ENCODE peak calls at places on chromosomes 5 and 9, in ten cellular contexts. One of them, this sample, is unnamed.

GRCh38 chr9:106862946-106863740 is at the start of gene ZNF462:
- DNase-seq in body of pancreas: no peak
- DNase-seq in NCI-H748 treated with DMSO at 0.1 percent for 48 hours: peak; percentile 66
- DNase-seq in psoas muscle: peak; percentile 43
- DNase-seq in Caco-2: peak; percentile 72
- DNase-seq in IMR-90: peak; percentile 79
- DNase-seq in LoVo: peak; percentile 44
- DNase-seq in activated naive CD8-positive, alpha-beta T cell treated with anti-CD3 and anti-CD28 coated beads, Interleukin-2, amount 10 ng/mL, durations not matched to agents 7 days and 5 days: peak; percentile 29
- DNase-seq in NCI-H1092 treated with DMSO at 0.1 percent for 48 hours: peak; percentile 80
- DNase-seq in NK-92 treated with Interleukin-12 subunit alpha and Interleukin-12 subunit beta, amount 100 ng/mL, for 24 hours: no peak
- DNase-seq in this sample: peak; percentile 86

GRCh38 chr5:180647465-180647864 is 1.9 kb downstream of the FLT4 start:
- DNase-seq in IMR-90: no peak
- DNase-seq in NCI-H748 treated with DMSO at 0.1 percent for 48 hours: no peak
- DNase-seq in NCI-H1092 treated with DMSO at 0.1 percent for 48 hours: no peak
- DNase-seq in psoas muscle: no peak
- DNase-seq in LoVo: no peak
- DNase-seq in Caco-2: no peak
- DNase-seq in body of pancreas: no peak
- DNase-seq in activated naive CD8-positive, alpha-beta T cell treated with anti-CD3 and anti-CD28 coated beads, Interleukin-2, amount 10 ng/mL, durations not matched to agents 7 days and 5 days: peak; percentile 22
- DNase-seq in NK-92 treated with Interleukin-12 subunit alpha and Interleukin-12 subunit beta, amount 100 ng/mL, for 24 hours: no peak
- DNase-seq in this sample: no peak

GRCh38 chr5:38184627-38185026 is 73.7 kb upstream of the EGFLAM start:
- DNase-seq in activated naive CD8-positive, alpha-beta T cell treated with anti-CD3 and anti-CD28 coated beads, Interleukin-2, amount 10 ng/mL, durations not matched to agents 7 days and 5 days: no peak
- DNase-seq in NK-92 treated with Interleukin-12 subunit alpha and Interleukin-12 subunit beta, amount 100 ng/mL, for 24 hours: no peak
- DNase-seq in NCI-H1092 treated with DMSO at 0.1 percent for 48 hours: no peak
- DNase-seq in Caco-2: no peak
- DNase-seq in NCI-H748 treated with DMSO at 0.1 percent for 48 hours: no peak
- DNase-seq in IMR-90: no peak
- DNase-seq in LoVo: no peak
- DNase-seq in psoas muscle: no peak
- DNase-seq in body of pancreas: no peak
- DNase-seq in this sample: no peak

GRCh38 chr9:119559986-119560385 is 190.8 kb upstream of the BRINP1 start:
- DNase-seq in IMR-90: no peak
- DNase-seq in activated naive CD8-positive, alpha-beta T cell treated with anti-CD3 and anti-CD28 coated beads, Interleukin-2, amount 10 ng/mL, durations not matched to agents 7 days and 5 days: no peak
- DNase-seq in NK-92 treated with Interleukin-12 subunit alpha and Interleukin-12 subunit beta, amount 100 ng/mL, for 24 hours: no peak
- DNase-seq in Caco-2: no peak
- DNase-seq in NCI-H748 treated with DMSO at 0.1 percent for 48 hours: no peak
- DNase-seq in LoVo: no peak
- DNase-seq in psoas muscle: no peak
- DNase-seq in NCI-H1092 treated with DMSO at 0.1 percent for 48 hours: no peak
- DNase-seq in body of pancreas: no peak
- DNase-seq in this sample: no peak

GRCh38 chr9:129930743-129931142 is 95.5 kb downstream of the USP20 start:
- DNase-seq in NCI-H748 treated with DMSO at 0.1 percent for 48 hours: no peak
- DNase-seq in body of pancreas: no peak
- DNase-seq in psoas muscle: no peak
- DNase-seq in LoVo: no peak
- DNase-seq in IMR-90: no peak
- DNase-seq in activated naive CD8-positive, alpha-beta T cell treated with anti-CD3 and anti-CD28 coated beads, Interleukin-2, amount 10 ng/mL, durations not matched to agents 7 days and 5 days: no peak
- DNase-seq in NK-92 treated with Interleukin-12 subunit alpha and Interleukin-12 subunit beta, amount 100 ng/mL, for 24 hours: no peak
- DNase-seq in Caco-2: no peak
- DNase-seq in NCI-H1092 treated with DMSO at 0.1 percent for 48 hours: no peak
- DNase-seq in this sample: no peak

GRCh38 chr5:172009536-172010270 is 3.3 kb upstream of the FBXW11 start:
- DNase-seq in NCI-H1092 treated with DMSO at 0.1 percent for 48 hours: no peak
- DNase-seq in activated naive CD8-positive, alpha-beta T cell treated with anti-CD3 and anti-CD28 coated beads, Interleukin-2, amount 10 ng/mL, durations not matched to agents 7 days and 5 days: no peak
- DNase-seq in NCI-H748 treated with DMSO at 0.1 percent for 48 hours: no peak
- DNase-seq in IMR-90: no peak
- DNase-seq in psoas muscle: no peak
- DNase-seq in body of pancreas: no peak
- DNase-seq in NK-92 treated with Interleukin-12 subunit alpha and Interleukin-12 subunit beta, amount 100 ng/mL, for 24 hours: no peak
- DNase-seq in LoVo: no peak
- DNase-seq in Caco-2: no peak
- DNase-seq in this sample: peak; percentile 60

GRCh38 chr5:43019615-43020293 is 20.4 kb downstream of the ANXA2R start:
- DNase-seq in Caco-2: peak; percentile 83
- DNase-seq in NCI-H748 treated with DMSO at 0.1 percent for 48 hours: peak; percentile 97
- DNase-seq in NK-92 treated with Interleukin-12 subunit alpha and Interleukin-12 subunit beta, amount 100 ng/mL, for 24 hours: peak; percentile 73
- DNase-seq in LoVo: peak; percentile 94
- DNase-seq in NCI-H1092 treated with DMSO at 0.1 percent for 48 hours: peak; percentile 96
- DNase-seq in body of pancreas: peak; percentile 65
- DNase-seq in psoas muscle: peak; percentile 61
- DNase-seq in activated naive CD8-positive, alpha-beta T cell treated with anti-CD3 and anti-CD28 coated beads, Interleukin-2, amount 10 ng/mL, durations not matched to agents 7 days and 5 days: peak; percentile 75
- DNase-seq in IMR-90: peak; percentile 91
- DNase-seq in this sample: peak; percentile 91

GRCh38 chr9:109258619-109259321 is 62.1 kb downstream of the EPB41L4B start:
- DNase-seq in activated naive CD8-positive, alpha-beta T cell treated with anti-CD3 and anti-CD28 coated beads, Interleukin-2, amount 10 ng/mL, durations not matched to agents 7 days and 5 days: no peak
- DNase-seq in psoas muscle: no peak
- DNase-seq in body of pancreas: no peak
- DNase-seq in Caco-2: no peak
- DNase-seq in NK-92 treated with Interleukin-12 subunit alpha and Interleukin-12 subunit beta, amount 100 ng/mL, for 24 hours: no peak
- DNase-seq in LoVo: no peak
- DNase-seq in IMR-90: no peak
- DNase-seq in NCI-H1092 treated with DMSO at 0.1 percent for 48 hours: peak; percentile 70
- DNase-seq in NCI-H748 treated with DMSO at 0.1 percent for 48 hours: no peak
- DNase-seq in this sample: no peak

GRCh38 chr9:130997925-130998595 is 10.9 kb upstream of the LAMC3 start:
- DNase-seq in NCI-H1092 treated with DMSO at 0.1 percent for 48 hours: peak; percentile 20
- DNase-seq in activated naive CD8-positive, alpha-beta T cell treated with anti-CD3 and anti-CD28 coated beads, Interleukin-2, amount 10 ng/mL, durations not matched to agents 7 days and 5 days: peak; percentile 73
- DNase-seq in NK-92 treated with Interleukin-12 subunit alpha and Interleukin-12 subunit beta, amount 100 ng/mL, for 24 hours: no peak
- DNase-seq in Caco-2: peak; percentile 74
- DNase-seq in body of pancreas: peak; percentile 42
- DNase-seq in NCI-H748 treated with DMSO at 0.1 percent for 48 hours: peak; percentile 18
- DNase-seq in psoas muscle: peak; percentile 68
- DNase-seq in IMR-90: peak; percentile 54
- DNase-seq in LoVo: peak; percentile 48
- DNase-seq in this sample: peak; percentile 42

GRCh38 chr5:57989378-57989777 is 470.5 kb downstream of the PLK2 start:
- DNase-seq in activated naive CD8-positive, alpha-beta T cell treated with anti-CD3 and anti-CD28 coated beads, Interleukin-2, amount 10 ng/mL, durations not matched to agents 7 days and 5 days: no peak
- DNase-seq in body of pancreas: no peak
- DNase-seq in Caco-2: no peak
- DNase-seq in NCI-H1092 treated with DMSO at 0.1 percent for 48 hours: no peak
- DNase-seq in IMR-90: peak; percentile 56
- DNase-seq in NCI-H748 treated with DMSO at 0.1 percent for 48 hours: no peak
- DNase-seq in NK-92 treated with Interleukin-12 subunit alpha and Interleukin-12 subunit beta, amount 100 ng/mL, for 24 hours: no peak
- DNase-seq in LoVo: peak; percentile 19
- DNase-seq in psoas muscle: no peak
- DNase-seq in this sample: peak; percentile 57

GRCh38 chr9:127059648-127060365 is 62.6 kb downstream of the ANGPTL2 start:
- DNase-seq in NK-92 treated with Interleukin-12 subunit alpha and Interleukin-12 subunit beta, amount 100 ng/mL, for 24 hours: no peak
- DNase-seq in Caco-2: no peak
- DNase-seq in NCI-H1092 treated with DMSO at 0.1 percent for 48 hours: no peak
- DNase-seq in IMR-90: no peak
- DNase-seq in psoas muscle: no peak
- DNase-seq in LoVo: no peak
- DNase-seq in body of pancreas: no peak
- DNase-seq in NCI-H748 treated with DMSO at 0.1 percent for 48 hours: no peak
- DNase-seq in activated naive CD8-positive, alpha-beta T cell treated with anti-CD3 and anti-CD28 coated beads, Interleukin-2, amount 10 ng/mL, durations not matched to agents 7 days and 5 days: no peak
- DNase-seq in this sample: no peak

GRCh38 chr5:76571595-76571994 is 51.6 kb downstream of the F2RL2 start:
- DNase-seq in psoas muscle: no peak
- DNase-seq in body of pancreas: no peak
- DNase-seq in activated naive CD8-positive, alpha-beta T cell treated with anti-CD3 and anti-CD28 coated beads, Interleukin-2, amount 10 ng/mL, durations not matched to agents 7 days and 5 days: no peak
- DNase-seq in NCI-H1092 treated with DMSO at 0.1 percent for 48 hours: no peak
- DNase-seq in IMR-90: no peak
- DNase-seq in Caco-2: no peak
- DNase-seq in NCI-H748 treated with DMSO at 0.1 percent for 48 hours: no peak
- DNase-seq in LoVo: no peak
- DNase-seq in NK-92 treated with Interleukin-12 subunit alpha and Interleukin-12 subunit beta, amount 100 ng/mL, for 24 hours: no peak
- DNase-seq in this sample: no peak

GRCh38 chr9:136775191-136775590 is 10.9 kb upstream of the LCN15 start:
- DNase-seq in Caco-2: no peak
- DNase-seq in LoVo: no peak
- DNase-seq in activated naive CD8-positive, alpha-beta T cell treated with anti-CD3 and anti-CD28 coated beads, Interleukin-2, amount 10 ng/mL, durations not matched to agents 7 days and 5 days: peak; percentile 19
- DNase-seq in NCI-H748 treated with DMSO at 0.1 percent for 48 hours: no peak
- DNase-seq in body of pancreas: no peak
- DNase-seq in NCI-H1092 treated with DMSO at 0.1 percent for 48 hours: no peak
- DNase-seq in NK-92 treated with Interleukin-12 subunit alpha and Interleukin-12 subunit beta, amount 100 ng/mL, for 24 hours: no peak
- DNase-seq in IMR-90: no peak
- DNase-seq in psoas muscle: no peak
- DNase-seq in this sample: no peak

GRCh38 chr9:12715268-12715667 is 22.1 kb downstream of the TYRP1 start:
- DNase-seq in activated naive CD8-positive, alpha-beta T cell treated with anti-CD3 and anti-CD28 coated beads, Interleukin-2, amount 10 ng/mL, durations not matched to agents 7 days and 5 days: no peak
- DNase-seq in psoas muscle: no peak
- DNase-seq in IMR-90: no peak
- DNase-seq in LoVo: no peak
- DNase-seq in Caco-2: no peak
- DNase-seq in NCI-H1092 treated with DMSO at 0.1 percent for 48 hours: no peak
- DNase-seq in body of pancreas: no peak
- DNase-seq in NK-92 treated with Interleukin-12 subunit alpha and Interleukin-12 subunit beta, amount 100 ng/mL, for 24 hours: no peak
- DNase-seq in NCI-H748 treated with DMSO at 0.1 percent for 48 hours: no peak
- DNase-seq in this sample: no peak

GRCh38 chr5:64156276-64156675 is 9.4 kb upstream of the RNF180 start:
- DNase-seq in activated naive CD8-positive, alpha-beta T cell treated with anti-CD3 and anti-CD28 coated beads, Interleukin-2, amount 10 ng/mL, durations not matched to agents 7 days and 5 days: no peak
- DNase-seq in NCI-H748 treated with DMSO at 0.1 percent for 48 hours: no peak
- DNase-seq in NCI-H1092 treated with DMSO at 0.1 percent for 48 hours: no peak
- DNase-seq in NK-92 treated with Interleukin-12 subunit alpha and Interleukin-12 subunit beta, amount 100 ng/mL, for 24 hours: no peak
- DNase-seq in psoas muscle: no peak
- DNase-seq in IMR-90: no peak
- DNase-seq in Caco-2: no peak
- DNase-seq in LoVo: no peak
- DNase-seq in body of pancreas: no peak
- DNase-seq in this sample: no peak

GRCh38 chr9:37994639-37995347 is 74.2 kb downstream of the SHB start:
- DNase-seq in psoas muscle: peak; percentile 86
- DNase-seq in NCI-H1092 treated with DMSO at 0.1 percent for 48 hours: peak; percentile 95
- DNase-seq in IMR-90: peak; percentile 88
- DNase-seq in NK-92 treated with Interleukin-12 subunit alpha and Interleukin-12 subunit beta, amount 100 ng/mL, for 24 hours: no peak
- DNase-seq in Caco-2: no peak
- DNase-seq in NCI-H748 treated with DMSO at 0.1 percent for 48 hours: peak; percentile 4
- DNase-seq in LoVo: no peak
- DNase-seq in body of pancreas: peak; percentile 38
- DNase-seq in activated naive CD8-positive, alpha-beta T cell treated with anti-CD3 and anti-CD28 coated beads, Interleukin-2, amount 10 ng/mL, durations not matched to agents 7 days and 5 days: no peak
- DNase-seq in this sample: peak; percentile 83

GRCh38 chr9:87280421-87280820 is 217.2 kb upstream of the DAPK1 start:
- DNase-seq in IMR-90: peak; percentile 92
- DNase-seq in NCI-H1092 treated with DMSO at 0.1 percent for 48 hours: no peak
- DNase-seq in psoas muscle: no peak
- DNase-seq in body of pancreas: no peak
- DNase-seq in LoVo: no peak
- DNase-seq in Caco-2: no peak
- DNase-seq in activated naive CD8-positive, alpha-beta T cell treated with anti-CD3 and anti-CD28 coated beads, Interleukin-2, amount 10 ng/mL, durations not matched to agents 7 days and 5 days: no peak
- DNase-seq in NCI-H748 treated with DMSO at 0.1 percent for 48 hours: no peak
- DNase-seq in NK-92 treated with Interleukin-12 subunit alpha and Interleukin-12 subunit beta, amount 100 ng/mL, for 24 hours: no peak
- DNase-seq in this sample: peak; percentile 98

GRCh38 chr5:44884036-44884435 is 75.3 kb downstream of the MRPS30 start:
- DNase-seq in activated naive CD8-positive, alpha-beta T cell treated with anti-CD3 and anti-CD28 coated beads, Interleukin-2, amount 10 ng/mL, durations not matched to agents 7 days and 5 days: no peak
- DNase-seq in NCI-H1092 treated with DMSO at 0.1 percent for 48 hours: no peak
- DNase-seq in body of pancreas: no peak
- DNase-seq in psoas muscle: no peak
- DNase-seq in NK-92 treated with Interleukin-12 subunit alpha and Interleukin-12 subunit beta, amount 100 ng/mL, for 24 hours: no peak
- DNase-seq in LoVo: no peak
- DNase-seq in IMR-90: no peak
- DNase-seq in NCI-H748 treated with DMSO at 0.1 percent for 48 hours: no peak
- DNase-seq in Caco-2: no peak
- DNase-seq in this sample: no peak

GRCh38 chr5:169545762-169546161 is 37.8 kb upstream of the SPDL1 start:
- DNase-seq in Caco-2: no peak
- DNase-seq in NCI-H1092 treated with DMSO at 0.1 percent for 48 hours: no peak
- DNase-seq in activated naive CD8-positive, alpha-beta T cell treated with anti-CD3 and anti-CD28 coated beads, Interleukin-2, amount 10 ng/mL, durations not matched to agents 7 days and 5 days: no peak
- DNase-seq in body of pancreas: no peak
- DNase-seq in psoas muscle: no peak
- DNase-seq in NK-92 treated with Interleukin-12 subunit alpha and Interleukin-12 subunit beta, amount 100 ng/mL, for 24 hours: no peak
- DNase-seq in NCI-H748 treated with DMSO at 0.1 percent for 48 hours: no peak
- DNase-seq in LoVo: no peak
- DNase-seq in IMR-90: peak; percentile 4
- DNase-seq in this sample: peak; percentile 19

GRCh38 chr9:34279431-34279830 is 49.6 kb downstream of the KIF24 start:
- DNase-seq in NCI-H748 treated with DMSO at 0.1 percent for 48 hours: no peak
- DNase-seq in NCI-H1092 treated with DMSO at 0.1 percent for 48 hours: peak; percentile 14
- DNase-seq in psoas muscle: no peak
- DNase-seq in NK-92 treated with Interleukin-12 subunit alpha and Interleukin-12 subunit beta, amount 100 ng/mL, for 24 hours: no peak
- DNase-seq in LoVo: no peak
- DNase-seq in body of pancreas: no peak
- DNase-seq in Caco-2: no peak
- DNase-seq in IMR-90: no peak
- DNase-seq in activated naive CD8-positive, alpha-beta T cell treated with anti-CD3 and anti-CD28 coated beads, Interleukin-2, amount 10 ng/mL, durations not matched to agents 7 days and 5 days: no peak
- DNase-seq in this sample: no peak

GRCh38 chr9:13569706-13570423 is 290.4 kb upstream of the MPDZ start:
- DNase-seq in IMR-90: no peak
- DNase-seq in NCI-H1092 treated with DMSO at 0.1 percent for 48 hours: peak; percentile 75
- DNase-seq in psoas muscle: no peak
- DNase-seq in body of pancreas: no peak
- DNase-seq in NK-92 treated with Interleukin-12 subunit alpha and Interleukin-12 subunit beta, amount 100 ng/mL, for 24 hours: no peak
- DNase-seq in Caco-2: no peak
- DNase-seq in activated naive CD8-positive, alpha-beta T cell treated with anti-CD3 and anti-CD28 coated beads, Interleukin-2, amount 10 ng/mL, durations not matched to agents 7 days and 5 days: no peak
- DNase-seq in NCI-H748 treated with DMSO at 0.1 percent for 48 hours: peak; percentile 40
- DNase-seq in LoVo: no peak
- DNase-seq in this sample: no peak

GRCh38 chr5:176825234-176825633 is 14.9 kb downstream of the UNC5A start:
- DNase-seq in IMR-90: no peak
- DNase-seq in body of pancreas: no peak
- DNase-seq in activated naive CD8-positive, alpha-beta T cell treated with anti-CD3 and anti-CD28 coated beads, Interleukin-2, amount 10 ng/mL, durations not matched to agents 7 days and 5 days: no peak
- DNase-seq in LoVo: no peak
- DNase-seq in NCI-H748 treated with DMSO at 0.1 percent for 48 hours: no peak
- DNase-seq in psoas muscle: no peak
- DNase-seq in Caco-2: no peak
- DNase-seq in NK-92 treated with Interleukin-12 subunit alpha and Interleukin-12 subunit beta, amount 100 ng/mL, for 24 hours: no peak
- DNase-seq in NCI-H1092 treated with DMSO at 0.1 percent for 48 hours: no peak
- DNase-seq in this sample: no peak

GRCh38 chr9:113536483-113537226 is 73.1 kb downstream of the RGS3 start:
- DNase-seq in activated naive CD8-positive, alpha-beta T cell treated with anti-CD3 and anti-CD28 coated beads, Interleukin-2, amount 10 ng/mL, durations not matched to agents 7 days and 5 days: peak; percentile 20
- DNase-seq in NCI-H1092 treated with DMSO at 0.1 percent for 48 hours: no peak
- DNase-seq in LoVo: no peak
- DNase-seq in NK-92 treated with Interleukin-12 subunit alpha and Interleukin-12 subunit beta, amount 100 ng/mL, for 24 hours: no peak
- DNase-seq in NCI-H748 treated with DMSO at 0.1 percent for 48 hours: no peak
- DNase-seq in Caco-2: peak; percentile 9
- DNase-seq in body of pancreas: no peak
- DNase-seq in psoas muscle: peak; percentile 73
- DNase-seq in IMR-90: no peak
- DNase-seq in this sample: peak; percentile 29

GRCh38 chr5:71533142-71533541 is 54.0 kb upstream of the MCCC2 start:
- DNase-seq in body of pancreas: no peak
- DNase-seq in IMR-90: peak; percentile 54
- DNase-seq in NCI-H748 treated with DMSO at 0.1 percent for 48 hours: no peak
- DNase-seq in Caco-2: no peak
- DNase-seq in LoVo: no peak
- DNase-seq in psoas muscle: no peak
- DNase-seq in NCI-H1092 treated with DMSO at 0.1 percent for 48 hours: no peak
- DNase-seq in NK-92 treated with Interleukin-12 subunit alpha and Interleukin-12 subunit beta, amount 100 ng/mL, for 24 hours: no peak
- DNase-seq in activated naive CD8-positive, alpha-beta T cell treated with anti-CD3 and anti-CD28 coated beads, Interleukin-2, amount 10 ng/mL, durations not matched to agents 7 days and 5 days: no peak
- DNase-seq in this sample: peak; percentile 45

GRCh38 chr9:8400378-8400777 is 600.8 kb upstream of the DMAC1 start:
- DNase-seq in NK-92 treated with Interleukin-12 subunit alpha and Interleukin-12 subunit beta, amount 100 ng/mL, for 24 hours: no peak
- DNase-seq in activated naive CD8-positive, alpha-beta T cell treated with anti-CD3 and anti-CD28 coated beads, Interleukin-2, amount 10 ng/mL, durations not matched to agents 7 days and 5 days: no peak
- DNase-seq in NCI-H1092 treated with DMSO at 0.1 percent for 48 hours: no peak
- DNase-seq in LoVo: no peak
- DNase-seq in psoas muscle: no peak
- DNase-seq in body of pancreas: no peak
- DNase-seq in NCI-H748 treated with DMSO at 0.1 percent for 48 hours: no peak
- DNase-seq in IMR-90: no peak
- DNase-seq in Caco-2: no peak
- DNase-seq in this sample: no peak

GRCh38 chr5:65068410-65068809 is 299.7 kb downstream of the CWC27 start:
- DNase-seq in NCI-H1092 treated with DMSO at 0.1 percent for 48 hours: no peak
- DNase-seq in NCI-H748 treated with DMSO at 0.1 percent for 48 hours: no peak
- DNase-seq in psoas muscle: no peak
- DNase-seq in NK-92 treated with Interleukin-12 subunit alpha and Interleukin-12 subunit beta, amount 100 ng/mL, for 24 hours: no peak
- DNase-seq in LoVo: no peak
- DNase-seq in Caco-2: no peak
- DNase-seq in activated naive CD8-positive, alpha-beta T cell treated with anti-CD3 and anti-CD28 coated beads, Interleukin-2, amount 10 ng/mL, durations not matched to agents 7 days and 5 days: no peak
- DNase-seq in body of pancreas: no peak
- DNase-seq in IMR-90: no peak
- DNase-seq in this sample: no peak

GRCh38 chr9:124077915-124078572 is 66.5 kb downstream of the LHX2 start:
- DNase-seq in LoVo: no peak
- DNase-seq in IMR-90: no peak
- DNase-seq in activated naive CD8-positive, alpha-beta T cell treated with anti-CD3 and anti-CD28 coated beads, Interleukin-2, amount 10 ng/mL, durations not matched to agents 7 days and 5 days: no peak
- DNase-seq in NK-92 treated with Interleukin-12 subunit alpha and Interleukin-12 subunit beta, amount 100 ng/mL, for 24 hours: no peak
- DNase-seq in psoas muscle: no peak
- DNase-seq in NCI-H1092 treated with DMSO at 0.1 percent for 48 hours: no peak
- DNase-seq in Caco-2: no peak
- DNase-seq in body of pancreas: no peak
- DNase-seq in NCI-H748 treated with DMSO at 0.1 percent for 48 hours: no peak
- DNase-seq in this sample: no peak

GRCh38 chr5:100826133-100826532 is 76.9 kb downstream of the ST8SIA4 start:
- DNase-seq in activated naive CD8-positive, alpha-beta T cell treated with anti-CD3 and anti-CD28 coated beads, Interleukin-2, amount 10 ng/mL, durations not matched to agents 7 days and 5 days: no peak
- DNase-seq in IMR-90: no peak
- DNase-seq in body of pancreas: no peak
- DNase-seq in NK-92 treated with Interleukin-12 subunit alpha and Interleukin-12 subunit beta, amount 100 ng/mL, for 24 hours: no peak
- DNase-seq in NCI-H1092 treated with DMSO at 0.1 percent for 48 hours: no peak
- DNase-seq in LoVo: no peak
- DNase-seq in NCI-H748 treated with DMSO at 0.1 percent for 48 hours: no peak
- DNase-seq in Caco-2: no peak
- DNase-seq in psoas muscle: no peak
- DNase-seq in this sample: no peak